ENCODE peak calls at places on chromosome 20, in five cellular contexts. F is activated naive CD8-positive, alpha-beta T cell treated with anti-CD3 and anti-CD28 coated beads, Interleukin-2, amount 10 ng/mL, durations not matched to agents 7 days and 5 days; Q is kidney epithelial cell; S is NCI-H1092 treated with DMSO at 0.1 percent for 48 hours; N is memory B cell. R is an unnamed sample.
A peak's percentile ranks its signal among the peaks of the same experiment; 100 is the strongest.

GRCh38 chr20:21971436-21971835 is 266.0 kb downstream of the PAX1 start:
- DNase-seq in F (no peak), Q (no peak), S (no peak), N (no peak), R (no peak)

GRCh38 chr20:58407201-58407873 is 18.3 kb downstream of the VAPB start:
- DNase-seq in F (no peak), Q (no peak), S (no peak), N (no peak), R (peak; percentile 30)

GRCh38 chr20:6735913-6736845 is 31.3 kb upstream of the BMP2 start:
- DNase-seq in F (no peak), Q (peak; percentile 44), S (no peak), N (no peak), R (no peak)

GRCh38 chr20:10240655-10241054 is 22.0 kb downstream of the SNAP25 start:
- DNase-seq in F (no peak), Q (no peak), S (no peak), N (no peak), R (no peak)

GRCh38 chr20:36010745-36011326 is 42.4 kb downstream of the CNBD2 start:
- DNase-seq in F (no peak), Q (no peak), S (no peak), N (no peak), R (no peak)

GRCh38 chr20:54433653-54434052 is 41.7 kb upstream of the DOK5 start:
- DNase-seq in F (no peak), Q (no peak), S (peak; percentile 95), N (no peak), R (no peak)

GRCh38 chr20:19073584-19074198 is 138.8 kb upstream of the SLC24A3 start:
- DNase-seq in F (no peak), Q (no peak), S (peak; percentile 34), N (no peak), R (peak; percentile 29)

GRCh38 chr20:62752671-62753501 is 43.4 kb upstream of the MRGBP start:
- DNase-seq in F (no peak), Q (no peak), S (no peak), N (no peak), R (no peak)

GRCh38 chr20:14744723-14745122 is 407.3 kb upstream of the FLRT3 start:
- DNase-seq in F (no peak), Q (no peak), S (no peak), N (no peak), R (no peak)

GRCh38 chr20:34579191-34579661 is 20.7 kb downstream of the MAP1LC3A start:
- DNase-seq in F (no peak), Q (peak; percentile 58), S (no peak), N (no peak), R (peak; percentile 88)

GRCh38 chr20:45036044-45036755 is 64.7 kb downstream of the KCNS1 start:
- DNase-seq in F (no peak), Q (peak; percentile 52), S (no peak), N (no peak), R (peak; percentile 85)

GRCh38 chr20:16555754-16556153 is 17.5 kb downstream of the KIF16B start:
- DNase-seq in F (no peak), Q (no peak), S (no peak), N (no peak), R (no peak)

GRCh38 chr20:61886721-61887658 is 178.7 kb downstream of the TAF4 start:
- DNase-seq in F (peak; percentile 39), Q (no peak), S (peak; percentile 2), N (no peak), R (peak; percentile 25)

GRCh38 chr20:45771182-45771759 is 20.4 kb downstream of the WFDC3 start:
- DNase-seq in F (peak; percentile 80), Q (no peak), S (peak; percentile 81), N (peak; percentile 84), R (peak; percentile 83)

GRCh38 chr20:8021541-8022269 is 2.1 kb upstream of the TMX4 start:
- DNase-seq in F (no peak), Q (no peak), S (no peak), N (no peak), R (no peak)

GRCh38 chr20:8518878-8519277 is 386.8 kb downstream of the PLCB1 start:
- DNase-seq in F (no peak), Q (no peak), S (no peak), N (no peak), R (no peak)

GRCh38 chr20:32527447-32528055 is 57.6 kb downstream of the NOL4L start:
- DNase-seq in F (peak; percentile 48), Q (no peak), S (peak; percentile 79), N (no peak), R (no peak)

GRCh38 chr20:16661738-16662137 is 68.1 kb upstream of the SNRPB2 start:
- DNase-seq in F (no peak), Q (no peak), S (no peak), N (no peak), R (no peak)

GRCh38 chr20:41178495-41178894 is 41.2 kb downstream of the PLCG1 start:
- DNase-seq in F (no peak), Q (no peak), S (no peak), N (no peak), R (no peak)

R was measured in MCF 10A.